ENCODE peak calls at places on chromosomes 1 and 21, in six cellular contexts. One of them, this sample, is unnamed.

GRCh38 chr21:35265170-35265877 is 216.2 kb upstream of the RUNX1 start:
- DNase-seq in Calu3: peak
- DNase-seq in endodermal cell: no peak
- DNase-seq in uterus: no peak
- DNase-seq in AG04450: no peak
- DNase-seq in right lobe of liver: no peak
- DNase-seq in this sample: no peak

GRCh38 chr1:238485062-238485905 is 594.6 kb upstream of the ZP4 start:
- DNase-seq in Calu3: peak
- DNase-seq in endodermal cell: peak
- DNase-seq in right lobe of liver: no peak
- DNase-seq in AG04450: no peak
- DNase-seq in uterus: peak
- DNase-seq in this sample: no peak

GRCh38 chr1:218886472-218886871 is 287.2 kb upstream of the LYPLAL1 start:
- DNase-seq in AG04450: no peak
- DNase-seq in uterus: peak
- DNase-seq in right lobe of liver: no peak
- DNase-seq in Calu3: no peak
- DNase-seq in endodermal cell: no peak
- DNase-seq in this sample: no peak

GRCh38 chr1:105260018-105260417 is 1510.3 kb downstream of the AMY1C start:
- DNase-seq in AG04450: no peak
- DNase-seq in Calu3: no peak
- DNase-seq in uterus: no peak
- DNase-seq in endodermal cell: no peak
- DNase-seq in right lobe of liver: no peak
- DNase-seq in this sample: no peak

GRCh38 chr1:150516050-150516591 is 569 bp downstream of the FALEC start:
- DNase-seq in uterus: peak
- DNase-seq in right lobe of liver: no peak
- DNase-seq in endodermal cell: peak
- DNase-seq in AG04450: no peak
- DNase-seq in Calu3: peak
- DNase-seq in this sample: no peak

GRCh38 chr1:16250547-16251251 is 13.7 kb upstream of the CPLANE2 start:
- DNase-seq in AG04450: no peak
- DNase-seq in uterus: peak
- DNase-seq in right lobe of liver: no peak
- DNase-seq in endodermal cell: no peak
- DNase-seq in Calu3: no peak
- DNase-seq in this sample: no peak

GRCh38 chr1:118753976-118754375 is 234.2 kb downstream of the TBX15 start:
- DNase-seq in Calu3: no peak
- DNase-seq in AG04450: no peak
- DNase-seq in uterus: no peak
- DNase-seq in right lobe of liver: no peak
- DNase-seq in endodermal cell: no peak
- DNase-seq in this sample: no peak

GRCh38 chr1:165562576-165562975 is 18.8 kb downstream of the LRRC52 start:
- DNase-seq in uterus: no peak
- DNase-seq in Calu3: no peak
- DNase-seq in endodermal cell: no peak
- DNase-seq in right lobe of liver: no peak
- DNase-seq in AG04450: no peak
- DNase-seq in this sample: no peak

GRCh38 chr1:208158640-208159541 is 85.3 kb downstream of the PLXNA2 start:
- DNase-seq in Calu3: no peak
- DNase-seq in right lobe of liver: peak
- DNase-seq in uterus: no peak
- DNase-seq in AG04450: no peak
- DNase-seq in endodermal cell: peak
- DNase-seq in this sample: no peak

GRCh38 chr1:38667626-38668025 is 191.9 kb downstream of the RRAGC start:
- DNase-seq in uterus: no peak
- DNase-seq in AG04450: no peak
- DNase-seq in endodermal cell: no peak
- DNase-seq in right lobe of liver: no peak
- DNase-seq in Calu3: no peak
- DNase-seq in this sample: no peak

GRCh38 chr1:5937373-5937857 is 54.8 kb downstream of the NPHP4 start:
- DNase-seq in endodermal cell: no peak
- DNase-seq in AG04450: no peak
- DNase-seq in uterus: no peak
- DNase-seq in Calu3: no peak
- DNase-seq in right lobe of liver: no peak
- DNase-seq in this sample: no peak

GRCh38 chr1:29973406-29973805 is 737.1 kb downstream of the PTPRU start:
- DNase-seq in Calu3: no peak
- DNase-seq in right lobe of liver: no peak
- DNase-seq in AG04450: no peak
- DNase-seq in uterus: no peak
- DNase-seq in endodermal cell: no peak
- DNase-seq in this sample: no peak

GRCh38 chr1:25616080-25616931 is at the start of gene MAN1C1:
- DNase-seq in uterus: peak
- DNase-seq in AG04450: peak
- DNase-seq in Calu3: peak
- DNase-seq in right lobe of liver: peak
- DNase-seq in endodermal cell: peak
- DNase-seq in this sample: peak

GRCh38 chr1:24384251-24385090 is 29.1 kb downstream of the STPG1 start:
- DNase-seq in AG04450: no peak
- DNase-seq in right lobe of liver: peak
- DNase-seq in Calu3: no peak
- DNase-seq in uterus: no peak
- DNase-seq in endodermal cell: peak
- DNase-seq in this sample: no peak

GRCh38 chr1:119748040-119748439 is 20.7 kb downstream of the HMGCS2 start:
- DNase-seq in right lobe of liver: no peak
- DNase-seq in uterus: no peak
- DNase-seq in Calu3: no peak
- DNase-seq in endodermal cell: no peak
- DNase-seq in AG04450: no peak
- DNase-seq in this sample: no peak

GRCh38 chr1:53111073-53111556 is 31.3 kb downstream of the SLC1A7 start:
- DNase-seq in endodermal cell: no peak
- DNase-seq in Calu3: no peak
- DNase-seq in AG04450: no peak
- DNase-seq in right lobe of liver: peak
- DNase-seq in uterus: no peak
- DNase-seq in this sample: no peak

GRCh38 chr1:173995475-173995874 is 26.7 kb downstream of the RC3H1 start:
- DNase-seq in Calu3: no peak
- DNase-seq in AG04450: no peak
- DNase-seq in uterus: no peak
- DNase-seq in endodermal cell: no peak
- DNase-seq in right lobe of liver: no peak
- DNase-seq in this sample: no peak

GRCh38 chr1:152228831-152229230 is 4.8 kb upstream of the HRNR start:
- DNase-seq in right lobe of liver: no peak
- DNase-seq in Calu3: no peak
- DNase-seq in endodermal cell: no peak
- DNase-seq in uterus: no peak
- DNase-seq in AG04450: no peak
- DNase-seq in this sample: no peak

GRCh38 chr1:8251635-8252034 is 66.3 kb upstream of the SLC45A1 start:
- DNase-seq in right lobe of liver: no peak
- DNase-seq in AG04450: no peak
- DNase-seq in Calu3: no peak
- DNase-seq in endodermal cell: no peak
- DNase-seq in uterus: no peak
- DNase-seq in this sample: no peak

DNA sequence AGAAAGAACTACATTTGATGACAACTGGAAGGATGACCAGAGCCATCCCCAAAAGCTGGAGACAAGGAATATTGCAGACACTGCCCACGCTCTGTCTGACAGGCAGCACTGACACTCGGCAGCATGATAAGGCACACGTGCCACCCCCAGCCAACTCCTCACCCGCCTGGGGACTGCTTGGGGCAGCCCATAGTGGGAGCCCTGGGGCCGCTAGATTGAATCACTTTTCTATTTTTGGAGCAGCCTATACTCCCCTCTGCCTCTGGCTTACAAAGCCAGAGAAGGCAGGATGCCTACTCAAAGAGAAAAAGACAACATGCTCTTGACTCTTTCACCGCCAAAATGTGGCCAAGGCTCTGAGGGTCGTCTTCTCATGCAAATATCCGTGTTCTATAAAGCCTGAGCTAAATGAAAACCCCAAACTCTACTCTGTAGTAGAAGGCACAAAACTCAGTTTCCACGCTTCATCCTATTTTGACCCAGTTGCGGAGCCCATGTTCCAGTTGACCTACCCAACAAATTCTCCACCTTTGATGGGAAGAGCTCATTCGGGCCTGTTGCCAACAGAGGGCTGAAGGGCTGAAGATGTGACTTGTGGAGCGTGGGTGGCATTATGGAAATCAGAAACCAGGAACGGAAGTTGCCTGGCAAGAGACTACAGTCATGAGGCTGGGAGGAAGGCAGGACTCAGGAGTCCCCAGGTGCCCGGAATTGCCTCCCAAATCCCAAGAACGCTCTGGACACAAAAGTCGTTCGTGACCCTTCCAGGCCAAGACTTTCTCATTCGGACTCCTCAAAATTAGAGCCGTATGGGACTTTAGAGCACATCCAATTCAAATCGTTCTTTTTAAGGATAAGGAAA is 1.1 kb downstream of the SMG5 start:
- DNase-seq in right lobe of liver: no peak
- DNase-seq in endodermal cell: no peak
- DNase-seq in uterus: no peak
- DNase-seq in Calu3: peak
- DNase-seq in AG04450: no peak
- DNase-seq in this sample: no peak
- TF ChIP-seq CTCF in right lobe of liver: no peak
- TF ChIP-seq CTCF in endodermal cell: no peak
- TF ChIP-seq CTCF in uterus: no peak
- TF ChIP-seq CTCF in Calu3: no peak
- TF ChIP-seq CTCF in AG04450: no peak
- TF ChIP-seq CTCF in this sample: no peak

GRCh38 chr1:51942281-51942680 is 48.2 kb downstream of the RAB3B start:
- DNase-seq in uterus: no peak
- DNase-seq in endodermal cell: no peak
- DNase-seq in Calu3: no peak
- DNase-seq in right lobe of liver: no peak
- DNase-seq in AG04450: no peak
- DNase-seq in this sample: no peak

GRCh38 chr1:51937112-51937511 is 53.4 kb downstream of the RAB3B start:
- DNase-seq in uterus: no peak
- DNase-seq in Calu3: no peak
- DNase-seq in right lobe of liver: no peak
- DNase-seq in AG04450: no peak
- DNase-seq in endodermal cell: no peak
- DNase-seq in this sample: no peak

GRCh38 chr1:51941528-51941927 is 49.0 kb downstream of the RAB3B start:
- DNase-seq in Calu3: no peak
- DNase-seq in endodermal cell: no peak
- DNase-seq in right lobe of liver: no peak
- DNase-seq in uterus: no peak
- DNase-seq in AG04450: no peak
- DNase-seq in this sample: no peak

DNA sequence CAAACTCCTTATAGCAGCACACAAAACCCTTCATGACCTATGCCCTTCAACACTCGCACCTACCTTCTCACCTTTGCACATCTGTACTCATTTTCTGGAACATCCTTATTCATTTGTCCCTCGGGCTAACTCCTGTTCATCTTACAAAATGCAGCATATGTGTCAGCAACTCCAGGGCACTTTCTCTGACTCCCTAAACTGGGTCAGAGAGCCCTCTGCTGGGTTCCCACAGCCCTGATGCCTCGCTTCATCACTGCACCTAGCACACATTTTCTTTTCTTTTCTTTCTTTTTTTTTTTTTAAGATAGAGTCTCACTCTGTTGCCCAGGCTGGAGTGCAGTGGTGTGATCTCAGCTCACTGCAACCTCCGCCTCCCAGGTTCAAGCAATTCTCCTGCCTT is 54.0 kb downstream of the RAB3B start:
- DNase-seq in Calu3: no peak
- DNase-seq in AG04450: no peak
- DNase-seq in endodermal cell: no peak
- DNase-seq in uterus: no peak
- DNase-seq in right lobe of liver: no peak
- DNase-seq in this sample: no peak
- TF ChIP-seq CTCF in Calu3: no peak
- TF ChIP-seq CTCF in AG04450: peak
- TF ChIP-seq CTCF in endodermal cell: no peak
- TF ChIP-seq CTCF in uterus: no peak
- TF ChIP-seq CTCF in right lobe of liver: no peak
- TF ChIP-seq CTCF in this sample: no peak

DNA sequence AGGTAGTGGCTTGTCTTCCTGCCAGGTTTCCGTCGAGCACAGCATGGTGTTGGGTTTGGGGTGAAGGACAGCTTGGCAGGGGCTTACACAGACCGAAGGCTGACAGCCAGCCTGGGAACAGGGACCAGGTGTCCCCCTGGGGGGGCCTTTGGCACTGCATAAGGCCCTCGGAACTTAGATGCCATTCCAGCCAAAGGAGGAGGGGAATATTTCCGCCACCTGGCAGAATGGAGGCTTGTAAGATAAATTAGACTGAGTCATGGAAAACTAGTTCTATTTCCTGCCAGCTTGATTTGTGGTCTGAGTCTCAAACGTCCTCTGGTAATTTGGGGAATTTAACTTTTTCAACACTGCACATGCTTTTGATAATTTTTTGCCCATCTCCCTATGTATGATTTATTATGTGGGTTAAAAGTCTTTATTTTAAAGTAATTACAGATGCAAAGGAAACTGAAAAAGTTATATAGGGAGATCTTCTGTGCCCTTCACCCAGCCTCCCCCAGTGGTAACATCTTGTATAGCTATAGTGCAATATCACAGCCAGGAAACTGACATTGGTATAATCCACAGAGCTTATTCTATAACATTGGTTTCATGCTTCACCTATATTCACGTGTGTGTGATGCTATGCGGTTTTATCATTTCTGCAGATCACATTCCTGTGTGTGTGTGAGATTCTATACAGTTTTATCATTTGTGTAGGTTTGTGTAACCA is 11.5 kb upstream of the TMEM51 start:
- DNase-seq in Calu3: no peak
- DNase-seq in right lobe of liver: no peak
- DNase-seq in uterus: no peak
- DNase-seq in AG04450: no peak
- DNase-seq in endodermal cell: no peak
- DNase-seq in this sample: no peak
- TF ChIP-seq CTCF in Calu3: no peak
- TF ChIP-seq CTCF in right lobe of liver: no peak
- TF ChIP-seq CTCF in uterus: no peak
- TF ChIP-seq CTCF in AG04450: peak
- TF ChIP-seq CTCF in endodermal cell: no peak
- TF ChIP-seq CTCF in this sample: no peak

DNA sequence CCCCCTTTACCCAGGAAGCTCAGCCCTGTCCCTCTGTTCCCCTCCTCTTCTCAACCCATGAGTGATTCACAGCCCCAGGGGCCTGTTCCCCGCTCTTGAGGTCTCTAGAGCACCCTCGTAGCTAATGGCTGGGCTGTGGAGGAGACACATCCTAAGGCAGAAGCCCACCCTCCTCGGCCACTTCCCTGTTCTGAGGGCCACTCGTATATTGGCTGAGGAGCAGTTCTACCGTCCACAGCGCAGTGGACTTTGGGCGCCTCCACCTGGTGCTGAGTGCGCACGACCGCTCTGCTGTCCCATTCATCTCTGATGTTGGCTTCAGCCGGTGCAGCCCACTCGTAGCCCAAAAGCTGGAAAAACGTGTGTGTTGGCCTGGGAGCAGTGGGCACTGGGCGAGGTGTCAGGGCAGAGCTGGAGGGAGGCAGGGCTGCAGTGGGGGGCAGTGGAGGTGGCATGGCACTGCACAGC is 24.5 kb upstream of the PKP1 start:
- DNase-seq in AG04450: no peak
- DNase-seq in right lobe of liver: no peak
- DNase-seq in Calu3: no peak
- DNase-seq in uterus: no peak
- DNase-seq in endodermal cell: peak
- DNase-seq in this sample: peak
- TF ChIP-seq CTCF in AG04450: no peak
- TF ChIP-seq CTCF in right lobe of liver: no peak
- TF ChIP-seq CTCF in Calu3: no peak
- TF ChIP-seq CTCF in uterus: no peak
- TF ChIP-seq CTCF in endodermal cell: no peak
- TF ChIP-seq CTCF in this sample: no peak

This sample was measured in natural killer cell.